ENCODE peak calls at places on chromosomes 12 and 14, in four cellular contexts. Y, T, M and L are unnamed samples.

GRCh38 chr12:6069452-6070093 is 54.9 kb downstream of the VWF start:
- DNase-seq in Y (no peak), M (no peak), T (no peak), L (no peak)

GRCh38 chr12:94740601-94741362 is 90.4 kb upstream of the TMCC3 start:
- DNase-seq in M (no peak), Y (no peak), T (no peak), L (no peak)

GRCh38 chr14:61456720-61457119 is 135.3 kb downstream of the PRKCH start:
- DNase-seq in M (peak; percentile 79), T (peak; percentile 69), Y (peak; percentile 88), L (peak; percentile 92)

GRCh38 chr12:19483727-19484126 is 44.4 kb downstream of the AEBP2 start:
- DNase-seq in T (no peak), M (no peak), Y (no peak), L (no peak)

GRCh38 chr12:51217133-51217967 is 512 bp downstream of the POU6F1 start:
- DNase-seq in Y (peak; percentile 57), T (peak; percentile 45), M (peak; percentile 55), L (peak; percentile 73)

GRCh38 chr12:27493260-27493935 is 30.6 kb upstream of the PPFIBP1 start:
- DNase-seq in Y (no peak), T (no peak), M (no peak), L (no peak)

GRCh38 chr12:50275545-50275944 is 7.8 kb downstream of the LIMA1 start:
- DNase-seq in T (peak; percentile 18), M (no peak), Y (peak; percentile 59), L (no peak)

GRCh38 chr12:20486233-20486632 is 117.9 kb downstream of the PDE3A start:
- DNase-seq in T (no peak), M (no peak), Y (no peak), L (no peak)

GRCh38 chr12:107903377-107904061 is 129.0 kb downstream of the ASCL4 start:
- DNase-seq in Y (peak; percentile 76), M (peak; percentile 82), T (peak; percentile 46), L (peak; percentile 74)

GRCh38 chr14:99118046-99118721 is 153.8 kb downstream of the BCL11B start:
- DNase-seq in M (no peak), Y (peak; percentile 24), T (no peak), L (peak; percentile 44)

GRCh38 chr12:112294793-112295192 is 87.4 kb downstream of the HECTD4 start:
- DNase-seq in M (no peak), T (no peak), Y (no peak), L (no peak)

GRCh38 chr14:64060648-64061096 is 207.9 kb downstream of the SYNE2 start:
- DNase-seq in M (peak; percentile 47), Y (no peak), T (peak; percentile 29), L (no peak)

GRCh38 chr12:73361156-73361866 is 1089.1 kb downstream of the TRHDE start:
- DNase-seq in M (no peak), T (no peak), Y (no peak), L (no peak)

GRCh38 chr12:24226745-24227350 is 277.4 kb upstream of the SOX5 start:
- DNase-seq in T (no peak), M (no peak), Y (no peak), L (no peak)

GRCh38 chr12:108515916-108516315 is 839 bp downstream of the FICD start:
- DNase-seq in Y (no peak), M (no peak), T (no peak), L (no peak)

GRCh38 chr14:54177861-54178591 is 218.8 kb upstream of the CDKN3 start:
- DNase-seq in Y (no peak), T (no peak), M (no peak), L (no peak)

GRCh38 chr12:50928392-50928791 is 24.0 kb upstream of the HIGD1C start:
- DNase-seq in T (no peak), M (no peak), Y (no peak), L (no peak)

GRCh38 chr12:75850751-75851462 is 180.7 kb downstream of the PHLDA1 start:
- DNase-seq in Y (no peak), M (no peak), T (no peak), L (no peak)

GRCh38 chr14:55957950-55958349 is 160.3 kb upstream of the PELI2 start:
- DNase-seq in Y (no peak), T (no peak), M (no peak), L (no peak)

GRCh38 chr12:92070054-92070863 is 75.4 kb downstream of the BTG1 start:
- DNase-seq in M (no peak), Y (peak; percentile 80), T (no peak), L (peak; percentile 59)

GRCh38 chr12:115004469-115005146 is 320.6 kb upstream of the TBX3 start:
- DNase-seq in Y (no peak), M (no peak), T (no peak), L (no peak)

GRCh38 chr12:25404955-25405354 is 148.1 kb downstream of the LMNTD1 start:
- DNase-seq in M (no peak), Y (peak; percentile 39), T (no peak), L (no peak)

GRCh38 chr12:91126516-91126915 is 15.2 kb upstream of the LUM start:
- DNase-seq in M (no peak), T (no peak), Y (no peak), L (no peak)

GRCh38 chr14:34930591-34931069 is 52.2 kb upstream of the SRP54 start:
- DNase-seq in M (no peak), Y (no peak), T (no peak), L (no peak)

GRCh38 chr12:38998887-38999482 is 93.6 kb upstream of the CPNE8 start:
- DNase-seq in M (peak; percentile 13), T (no peak), Y (no peak), L (no peak)

GRCh38 chr12:98821849-98822248 is 176.8 kb downstream of the APAF1 start:
- DNase-seq in Y (no peak), T (no peak), M (no peak), L (no peak)

GRCh38 chr14:60151715-60152114 is 13.5 kb downstream of the DHRS7 start:
- DNase-seq in M (no peak), T (no peak), Y (peak; percentile 59), L (peak; percentile 65)